ENCODE peak calls at places on chromosomes 2 and 18, in five cellular contexts. L is transverse colon, A is prostate gland, U is thyroid gland, H is IMR-90. N is an unnamed sample.

GRCh38 chr18:72456802-72457201 is 87.3 kb downstream of the CBLN2 start:
- DNase-seq in U (no peak), A (no peak), H (peak; percentile 14), L (no peak), N (no peak)

GRCh38 chr2:231781798-231782726 is 980 bp upstream of the PDE6D start:
- DNase-seq in U (no peak), H (peak; percentile 42), L (peak; percentile 43), A (peak; percentile 20), N (peak; percentile 44)

GRCh38 chr2:95345415-95346235 is 48.5 kb downstream of the KCNIP3 start:
- DNase-seq in H (peak; percentile 73), A (peak; percentile 77), U (peak; percentile 90), L (peak; percentile 88), N (peak; percentile 84)

GRCh38 chr2:12244070-12244469 is 472.7 kb upstream of the TRIB2 start:
- DNase-seq in H (peak; percentile 52), U (no peak), L (no peak), A (no peak), N (no peak)

GRCh38 chr2:216877085-216877484 is 17.2 kb upstream of the TNP1 start:
- DNase-seq in L (no peak), U (no peak), A (no peak), H (no peak), N (no peak)

GRCh38 chr18:46337206-46337710 is 233.1 kb downstream of the HAUS1 start:
- DNase-seq in A (no peak), U (no peak), L (no peak), H (no peak), N (no peak)

GRCh38 chr18:63953811-63954210 is 4.7 kb downstream of the HMSD start:
- DNase-seq in U (peak; percentile 55), H (no peak), A (no peak), L (no peak), N (no peak)

GRCh38 chr2:85133751-85134254 is 611 bp downstream of the TCF7L1 start:
- DNase-seq in A (peak; percentile 20), L (peak; percentile 16), H (peak; percentile 46), U (peak; percentile 69), N (peak; percentile 46)

GRCh38 chr2:9760069-9760910 is 83.0 kb upstream of the TAF1B start:
- DNase-seq in L (no peak), U (no peak), A (no peak), H (no peak), N (no peak)

GRCh38 chr18:58223717-58224424 is 179.8 kb downstream of the NEDD4L start:
- DNase-seq in H (peak; percentile 96), L (peak; percentile 66), A (peak; percentile 53), U (peak; percentile 43), N (peak; percentile 76)

GRCh38 chr2:234427081-234428058 is 69.5 kb downstream of the ARL4C start:
- DNase-seq in L (no peak), H (peak; percentile 90), U (no peak), A (no peak), N (no peak)

GRCh38 chr2:30428034-30428662 is 18.9 kb upstream of the LCLAT1 start:
- DNase-seq in L (no peak), U (no peak), A (no peak), H (no peak), N (no peak)

GRCh38 chr2:222076978-222077690 is 221.7 kb downstream of the PAX3 start:
- DNase-seq in H (no peak), U (no peak), L (no peak), A (no peak), N (no peak)

GRCh38 chr18:60556326-60556725 is 183.8 kb upstream of the MC4R start:
- DNase-seq in U (no peak), H (no peak), A (no peak), L (no peak), N (no peak)

GRCh38 chr2:152440049-152440448 is 105.1 kb downstream of the FMNL2 start:
- DNase-seq in L (no peak), U (no peak), A (no peak), H (no peak), N (no peak)

GRCh38 chr2:202035089-202035940 is 1.7 kb downstream of the FZD7 start:
- DNase-seq in H (peak; percentile 87), U (peak; percentile 48), L (peak; percentile 60), A (peak; percentile 54), N (peak; percentile 23)

GRCh38 chr2:105397959-105398521 is 811 bp downstream of the FHL2 start:
- DNase-seq in A (no peak), H (no peak), U (peak; percentile 31), L (no peak), N (no peak)

GRCh38 chr2:106904242-106904641 is 18.3 kb upstream of the ST6GAL2 start:
- DNase-seq in U (no peak), A (no peak), L (no peak), H (no peak), N (no peak)

GRCh38 chr2:158556124-158556523 is 99.4 kb downstream of the PKP4 start:
- DNase-seq in U (no peak), H (no peak), A (no peak), L (no peak), N (no peak)

GRCh38 chr2:191835539-191836350 is 11.1 kb downstream of the CAVIN2 start:
- DNase-seq in U (no peak), A (no peak), H (peak; percentile 61), L (no peak), N (no peak)
- TF ChIP-seq POLR2A in U (no peak), A (no peak), H (no peak), L (no peak), N (no peak)

DNA sequence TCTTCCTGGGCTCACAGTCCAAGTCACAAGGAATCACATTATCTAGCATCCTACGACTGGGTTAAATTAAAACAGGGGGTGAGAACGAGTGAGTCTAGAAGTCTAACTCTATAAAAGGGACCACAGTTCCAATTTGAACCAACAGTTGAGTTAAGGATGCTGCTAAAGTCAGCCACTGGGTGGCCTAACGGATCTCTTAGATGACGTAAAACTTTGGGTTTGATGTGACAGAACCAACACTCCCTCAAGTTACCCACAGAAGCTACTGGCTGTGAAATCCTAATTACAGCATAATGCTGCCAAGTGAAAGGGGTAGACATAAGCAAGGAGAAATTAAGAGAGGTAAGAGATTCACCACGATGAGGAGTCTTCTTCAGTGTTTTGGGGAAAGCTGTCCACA is 32.7 kb upstream of the RUFY4 start:
- DNase-seq in U (no peak), L (no peak), A (no peak), H (no peak), N (no peak)
- TF ChIP-seq CTCF in U (no peak), L (no peak), A (no peak), H (no peak), N (no peak)

GRCh38 chr2:175180701-175181103 is 808 bp downstream of the ATP5MC3 start:
- DNase-seq in A (no peak), U (peak; percentile 44), H (peak; percentile 41), L (peak; percentile 58), N (no peak)

GRCh38 chr2:175181104-175181876 is at the start of gene ATP5MC3:
- DNase-seq in L (peak; percentile 96), A (peak; percentile 90), U (peak; percentile 95), H (peak; percentile 91), N (peak; percentile 96)

GRCh38 chr2:175176624-175177023 is 4.9 kb downstream of the ATP5MC3 start:
- DNase-seq in H (no peak), L (no peak), U (no peak), A (no peak), N (no peak)

GRCh38 chr2:175183674-175184073 is 2.2 kb upstream of the ATP5MC3 start:
- DNase-seq in H (no peak), A (no peak), U (no peak), L (no peak), N (no peak)

DNA sequence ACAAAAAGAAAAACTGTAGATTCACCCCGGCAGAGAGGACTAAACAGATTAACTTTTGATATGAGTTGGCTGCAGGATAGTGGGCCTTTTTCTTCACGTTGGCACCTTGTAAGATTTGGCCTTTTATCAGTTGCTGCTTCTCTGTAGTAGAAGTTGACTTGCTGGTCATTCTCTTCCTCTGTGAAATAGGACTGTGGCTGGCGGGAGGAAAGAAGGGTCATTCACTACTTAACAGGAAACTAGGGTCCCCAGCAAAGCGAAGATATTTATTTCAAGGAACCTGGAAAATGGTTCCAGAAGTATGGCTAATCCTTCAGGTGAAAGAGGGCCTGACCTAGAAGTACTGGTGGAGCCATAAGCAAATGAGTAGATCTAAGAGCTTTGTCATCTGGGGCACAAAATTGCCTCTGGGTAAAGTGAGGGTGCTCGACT is 383 bp upstream of the ATP5MC3 start:
- DNase-seq in U (no peak), A (no peak), H (no peak), L (no peak), N (no peak)
- TF ChIP-seq POLR2A in U (no peak), A (no peak), H (no peak), L (no peak), N (no peak)

DNA sequence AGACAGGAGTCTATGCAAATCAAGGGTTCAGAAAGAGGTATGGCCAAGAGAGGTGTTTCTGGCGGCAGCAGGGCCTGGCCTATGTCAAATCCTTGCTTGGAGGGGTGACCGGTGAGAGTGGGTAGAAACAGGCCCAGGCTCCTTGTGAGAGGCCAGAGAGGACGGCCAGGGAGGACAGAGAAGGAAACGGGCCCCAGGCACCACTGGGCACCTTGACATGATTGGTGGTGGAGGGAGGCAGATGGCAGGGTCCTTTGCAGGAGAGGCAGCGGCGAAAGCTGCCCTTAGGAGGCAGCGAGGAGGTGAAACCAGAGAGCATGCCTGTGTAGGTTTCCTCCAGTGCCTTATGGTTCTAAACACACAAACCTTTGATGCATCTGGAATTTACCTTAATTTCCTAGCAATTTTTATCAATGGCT is 6.2 kb downstream of the RAMP1 start:
- DNase-seq in A (no peak), U (no peak), H (no peak), L (no peak), N (no peak)
- TF ChIP-seq CTCF in A (no peak), U (no peak), H (peak; percentile 4), L (no peak), N (no peak)